ENCODE peak calls at places on chromosome 14, in six cellular contexts. R is prostate gland, N is uterus, O is astrocyte, U is lower leg skin, I is fibroblast of lung. Y is an unnamed sample.

GRCh38 chr14:78524766-78525165 is 354.6 kb downstream of the NRXN3 start:
- DNase-seq in N (no peak), R (no peak), U (no peak), O (no peak), I (no peak), Y (no peak)

GRCh38 chr14:98070521-98070920 is 1201.5 kb downstream of the BCL11B start:
- DNase-seq in O (no peak), N (no peak), I (no peak), R (no peak), U (no peak), Y (no peak)

GRCh38 chr14:93009471-93010117 is 86.6 kb downstream of the CHGA start:
- DNase-seq in I (no peak), O (no peak), U (peak), N (no peak), R (no peak), Y (no peak)

GRCh38 chr14:52850520-52850919 is 59.1 kb upstream of the GNPNAT1 start:
- DNase-seq in O (no peak), I (peak), N (no peak), R (no peak), U (no peak), Y (no peak)

GRCh38 chr14:96776791-96777190 is 20.4 kb upstream of the VRK1 start:
- DNase-seq in N (no peak), I (no peak), R (no peak), U (no peak), O (no peak), Y (no peak)

GRCh38 chr14:95876769-95877490 is at the start of gene TUNAR:
- DNase-seq in N (no peak), O (no peak), U (no peak), I (no peak), R (no peak), Y (no peak)

GRCh38 chr14:94462763-94463572 is 10.4 kb upstream of the SERPINA11 start:
- DNase-seq in I (no peak), N (no peak), R (no peak), U (no peak), O (no peak), Y (no peak)

GRCh38 chr14:102005336-102005735 is 41.0 kb downstream of the DYNC1H1 start:
- DNase-seq in R (no peak), N (no peak), U (no peak), I (no peak), O (no peak), Y (no peak)

GRCh38 chr14:89399594-89400068 is 17.4 kb downstream of the FOXN3 start:
- DNase-seq in N (no peak), O (peak), U (no peak), R (no peak), I (peak), Y (no peak)

DNA sequence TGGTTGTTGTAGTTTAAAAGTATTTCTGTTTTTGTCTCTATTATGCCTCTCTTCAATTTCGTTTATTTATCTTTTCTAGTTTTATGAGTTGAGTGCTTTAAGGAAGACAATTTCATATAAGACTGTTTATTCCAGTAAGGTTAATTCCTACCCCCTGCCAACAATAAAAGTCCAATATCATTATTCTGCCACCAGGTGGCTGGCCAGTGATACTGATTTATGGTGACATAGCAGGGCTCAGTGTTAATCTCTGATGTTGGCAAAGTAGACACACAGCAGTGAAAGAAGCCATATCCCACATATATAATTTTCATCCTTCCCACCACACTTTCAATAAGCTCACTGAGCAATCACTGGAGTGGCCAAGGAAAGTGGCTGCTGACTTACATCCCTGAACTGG is 69.0 kb upstream of the BMP4 start:
- DNase-seq in O (peak), N (no peak), I (peak), R (no peak), U (no peak), Y (no peak)
- TF ChIP-seq CTCF in O (peak), N (no peak), I (peak), R (no peak), U (no peak), Y (no peak)

DNA sequence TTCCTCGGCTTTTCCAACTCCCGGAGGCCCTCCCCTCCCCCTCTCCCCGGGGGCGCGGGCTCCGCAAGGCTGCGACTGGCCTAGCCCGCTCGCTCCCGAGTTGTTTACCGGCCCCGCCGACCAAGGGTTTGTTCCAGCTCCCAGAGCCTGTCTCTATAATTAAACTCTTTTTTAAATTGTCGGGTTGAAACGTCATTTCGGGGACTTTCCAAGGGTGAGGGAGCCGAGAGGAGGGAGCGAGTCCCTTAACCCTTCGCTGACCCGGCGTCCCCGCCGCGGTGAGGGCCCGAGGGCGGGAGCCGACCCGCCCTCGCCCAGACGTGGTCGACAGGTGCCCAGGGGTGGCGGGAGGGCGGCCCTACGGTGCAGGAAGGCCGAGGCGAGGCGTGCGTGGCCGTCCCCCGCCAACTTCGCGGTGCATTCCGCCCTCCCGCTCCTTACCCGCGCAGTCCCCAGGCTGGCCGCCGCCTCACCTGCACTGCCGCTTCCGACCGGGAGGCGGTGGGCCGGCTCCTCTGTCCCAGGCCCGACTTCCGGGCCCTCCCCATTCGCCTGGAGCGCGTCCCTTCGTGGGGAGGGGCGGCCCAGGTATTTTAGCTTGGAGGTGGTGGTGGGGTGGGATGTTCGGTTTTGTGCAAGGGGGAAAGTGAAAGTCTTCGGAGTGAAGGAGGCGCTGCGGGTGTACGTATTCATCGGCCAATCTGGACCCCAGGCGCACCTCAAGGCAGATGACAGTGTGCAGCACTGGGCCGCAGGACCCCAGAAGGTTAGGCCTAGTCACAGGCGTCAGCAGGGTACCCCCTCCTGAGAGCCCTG is 2.9 kb upstream of the ZFP36L1 start:
- DNase-seq in O (peak), R (peak), N (peak), U (peak), I (peak), Y (no peak)
- TF ChIP-seq CTCF in O (peak), R (peak), N (peak), U (peak), I (peak), Y (peak)

DNA sequence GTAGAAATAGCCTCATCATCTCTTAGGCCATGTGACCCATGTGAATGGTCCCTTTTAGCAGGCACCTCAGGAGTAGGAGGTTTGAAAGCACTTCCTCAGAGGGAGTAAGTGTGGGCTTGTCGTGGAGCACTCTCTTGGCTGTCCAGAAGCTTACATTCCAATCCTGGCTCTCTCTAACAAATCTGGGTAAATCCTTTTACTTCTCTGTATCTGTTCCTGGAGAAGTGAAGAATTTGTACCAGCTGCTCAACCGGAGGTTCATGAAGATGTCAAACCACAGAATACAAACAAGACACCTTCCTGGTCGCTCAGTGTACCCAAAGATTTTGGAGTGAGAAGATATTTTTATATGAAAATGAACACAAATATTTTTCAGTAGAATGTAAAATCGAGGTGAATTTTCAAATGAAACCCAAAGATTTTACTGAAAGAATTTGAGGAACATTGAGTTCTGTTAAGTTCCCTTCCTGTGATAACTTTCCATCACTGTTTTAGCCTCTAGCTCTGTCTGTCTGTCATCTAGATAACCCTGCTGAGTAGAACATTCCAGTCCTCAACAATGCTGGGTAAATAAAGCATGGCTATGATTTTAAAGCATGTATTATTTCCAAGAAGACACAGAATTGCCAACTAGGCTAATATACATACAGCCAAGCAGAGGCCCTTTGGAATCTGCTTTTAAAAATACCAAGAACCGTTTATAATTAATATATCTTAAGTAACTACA is 263.9 kb upstream of the RGS6 start:
- DNase-seq in I (peak), U (no peak), O (peak), R (no peak), N (no peak), Y (no peak)
- TF ChIP-seq CTCF in I (no peak), U (no peak), O (no peak), R (no peak), N (no peak), Y (no peak)

DNA sequence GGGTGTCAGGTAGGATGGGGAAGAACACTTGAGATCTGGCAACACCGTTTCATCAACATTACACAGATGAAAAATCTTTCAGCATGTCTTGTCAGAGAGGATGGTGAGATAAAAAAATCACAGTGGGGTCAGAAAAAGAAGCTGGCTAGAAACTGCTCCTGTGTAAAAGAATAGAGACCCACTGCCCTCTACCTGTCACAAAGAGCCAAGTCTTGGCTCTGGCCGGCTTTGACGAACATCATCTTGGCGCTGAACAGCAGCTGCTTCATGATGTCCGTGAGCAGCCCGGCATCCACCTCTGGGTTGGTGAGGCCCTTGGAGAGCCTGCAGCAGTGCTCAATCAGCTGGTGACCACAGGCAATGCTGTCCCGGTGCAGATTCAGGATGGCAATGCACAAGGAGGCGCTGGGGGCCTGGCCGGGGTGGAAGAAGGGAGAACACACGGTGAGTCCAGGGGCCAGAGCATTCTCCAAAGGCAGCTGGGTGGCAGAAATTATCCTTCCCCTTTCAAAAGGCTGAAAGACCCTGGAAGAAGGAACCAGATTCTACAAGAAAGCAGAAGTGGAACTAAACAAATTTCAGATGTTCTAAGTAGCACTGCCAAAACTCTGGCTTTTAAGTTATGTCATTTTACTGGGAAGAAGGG is 50.2 kb downstream of the ZFYVE26 start:
- DNase-seq in I (no peak), O (no peak), U (no peak), N (no peak), R (no peak), Y (no peak)
- TF ChIP-seq CTCF in I (no peak), O (no peak), U (no peak), N (no peak), R (no peak), Y (no peak)

DNA sequence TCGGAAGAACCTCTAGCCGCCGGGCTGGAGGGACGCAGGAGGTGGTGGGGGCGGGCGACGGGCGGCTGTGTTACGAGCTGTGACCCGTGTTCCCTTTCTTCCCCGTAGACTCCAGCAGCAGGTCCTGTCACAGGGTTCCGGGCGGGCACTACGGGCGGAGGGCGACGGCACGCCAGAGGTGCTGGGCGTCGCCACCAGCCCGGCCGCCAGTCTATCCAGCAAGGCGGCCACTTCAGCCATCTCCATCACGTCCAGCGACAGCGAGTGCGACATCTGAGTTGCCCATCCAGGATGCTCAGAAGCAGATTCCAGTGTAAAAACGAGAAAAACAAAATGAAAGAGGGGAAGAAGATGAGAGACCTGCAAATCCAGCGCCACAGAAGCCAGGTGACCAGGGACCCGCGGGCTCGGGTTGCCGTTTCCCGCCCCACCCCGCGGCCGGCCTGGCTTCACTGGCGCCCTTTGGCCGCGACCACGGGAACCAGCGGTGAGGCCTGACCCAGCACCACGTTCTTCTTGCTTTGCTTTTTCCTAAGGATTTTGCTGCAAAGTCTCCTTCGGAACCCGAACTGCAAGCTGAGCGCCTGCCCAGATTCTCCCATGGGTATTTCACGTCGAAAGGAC is 2.1 kb downstream of the SIX6 start:
- DNase-seq in N (no peak), O (no peak), U (no peak), I (no peak), R (no peak), Y (no peak)
- TF ChIP-seq CTCF in N (no peak), O (no peak), U (no peak), I (no peak), R (no peak), Y (no peak)

Y was measured in omental fat pad.